ENCODE peak calls at places on chromosome 14, in ten cellular contexts. A is upper lobe of right lung; L is WTC11; N is CD4-positive, alpha-beta T cell; K is fibroblast of the aortic adventitia; T is Calu3; R is pancreas; Q is GM06990; B is mesothelial cell of epicardium; Z is retinal pigment epithelial cell. O is an unnamed sample.

GRCh38 chr14:37230551-37231194 is 32.9 kb downstream of the MIPOL1 start:
- DNase-seq in A (no peak), L (no peak), N (no peak), K (peak; percentile 84), T (peak; percentile 17), R (no peak), Q (no peak), B (no peak), Z (no peak), O (no peak)

GRCh38 chr14:99655521-99655920 is 10.6 kb downstream of the HHIPL1 start:
- DNase-seq in A (no peak), L (no peak), N (no peak), K (peak; percentile 48), T (no peak), R (no peak), Q (no peak), B (no peak), Z (no peak), O (no peak)

GRCh38 chr14:104897286-104898194 is 27.1 kb upstream of the PLD4 start:
- DNase-seq in A (no peak), L (no peak), N (no peak), K (no peak), T (no peak), R (peak; percentile 74), Q (no peak), B (no peak), Z (no peak), O (no peak)

GRCh38 chr14:51317373-51317772 is 77.3 kb downstream of the TMX1 start:
- DNase-seq in A (no peak), L (no peak), N (no peak), K (no peak), T (no peak), R (no peak), Q (no peak), B (no peak), Z (no peak), O (no peak)

GRCh38 chr14:100547633-100548294 is 39.5 kb downstream of the BEGAIN start:
- DNase-seq in A (peak; percentile 84), L (no peak), N (peak; percentile 66), K (no peak), T (peak; percentile 73), R (no peak), Q (no peak), B (no peak), Z (no peak), O (no peak)

GRCh38 chr14:58747181-58747580 is 109.4 kb downstream of the DACT1 start:
- DNase-seq in A (peak; percentile 73), L (no peak), N (no peak), K (peak; percentile 96), T (no peak), R (peak; percentile 48), Q (no peak), B (no peak), Z (no peak), O (no peak)

GRCh38 chr14:94008234-94008633 is 11.1 kb downstream of the CCDC197 start:
- DNase-seq in A (no peak), L (no peak), N (no peak), K (no peak), T (no peak), R (no peak), Q (no peak), B (no peak), Z (no peak), O (no peak)

GRCh38 chr14:95206534-95206933 is 49.2 kb upstream of the DICER1 start:
- DNase-seq in A (no peak), L (no peak), N (no peak), K (peak; percentile 21), T (no peak), R (no peak), Q (no peak), B (no peak), Z (no peak), O (no peak)

GRCh38 chr14:76407449-76408150 is 31.7 kb downstream of the ESRRB start:
- DNase-seq in A (no peak), L (no peak), N (no peak), K (no peak), T (no peak), R (peak; percentile 81), Q (no peak), B (no peak), Z (no peak), O (no peak)

GRCh38 chr14:37709419-37710195 is 114.2 kb downstream of the TTC6 start:
- DNase-seq in A (no peak), L (no peak), N (no peak), K (peak; percentile 17), T (no peak), R (no peak), Q (no peak), B (no peak), Z (no peak), O (no peak)

GRCh38 chr14:79825046-79825521 is 386.2 kb downstream of the DIO2 start:
- DNase-seq in A (no peak), L (no peak), N (no peak), K (peak; percentile 16), T (no peak), R (no peak), Q (no peak), B (no peak), Z (no peak), O (no peak)

GRCh38 chr14:61140872-61141271 is 140.3 kb downstream of the TMEM30B start:
- DNase-seq in A (no peak), L (no peak), N (no peak), K (peak; percentile 97), T (no peak), R (no peak), Q (no peak), B (no peak), Z (no peak), O (no peak)

DNA sequence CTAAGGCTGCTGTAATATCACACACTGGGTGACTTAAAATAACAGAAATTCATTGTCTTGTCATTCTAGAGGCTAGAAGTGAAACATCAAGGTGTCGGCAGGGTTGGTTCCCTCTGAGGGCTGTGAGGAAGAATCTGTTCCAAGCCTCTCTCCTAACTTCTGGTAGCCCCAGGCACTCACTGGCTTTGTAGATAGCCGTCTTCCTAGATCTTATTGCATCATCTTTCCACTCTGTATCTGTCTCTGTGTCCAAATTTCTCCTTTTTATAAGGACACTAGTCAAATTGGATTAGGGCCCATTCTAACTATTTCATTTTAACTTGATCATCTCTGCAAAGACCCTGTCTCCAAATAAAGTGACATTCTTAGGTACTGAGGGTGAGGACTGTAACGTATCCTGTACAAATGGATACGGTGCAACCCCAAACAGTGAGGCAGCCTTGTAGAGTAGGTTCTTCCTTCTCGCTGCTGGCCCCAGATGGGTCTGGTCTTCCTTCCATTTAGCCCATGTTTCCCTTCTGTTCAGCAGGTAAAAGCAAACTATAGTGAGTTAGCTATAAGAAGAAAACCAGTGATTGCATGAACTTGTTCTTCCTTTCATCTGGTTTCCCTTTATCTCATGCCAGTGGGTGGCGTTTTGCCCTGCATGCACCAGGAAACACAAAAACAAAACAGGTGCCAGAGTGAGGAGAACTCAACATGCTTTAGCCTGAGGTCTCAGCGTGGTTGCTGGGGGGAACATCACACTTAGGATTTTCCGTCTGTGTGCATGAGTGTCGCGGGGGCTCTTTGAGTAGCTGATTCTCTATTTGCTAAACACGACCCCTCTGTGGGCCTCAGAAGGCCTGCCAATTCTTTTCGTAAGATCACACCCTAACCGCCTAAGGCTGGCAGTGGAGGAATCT is 19.5 kb downstream of the TTC9 start:
- DNase-seq in A (no peak), L (no peak), N (peak; percentile 61), K (no peak), T (peak; percentile 16), R (no peak), Q (no peak), B (no peak), Z (no peak), O (no peak)
- TF ChIP-seq CTCF in A (peak; percentile 7), L (no peak), N (peak; percentile 33), K (no peak), T (peak; percentile 13), R (no peak), Q (peak; percentile 38), B (no peak), Z (no peak), O (no peak)

GRCh38 chr14:78018283-78018682 is 151.9 kb upstream of the NRXN3 start:
- DNase-seq in A (no peak), L (no peak), N (no peak), K (no peak), T (no peak), R (no peak), Q (no peak), B (no peak), Z (no peak), O (no peak)

GRCh38 chr14:78016532-78016931 is 153.6 kb upstream of the NRXN3 start:
- DNase-seq in A (no peak), L (no peak), N (no peak), K (no peak), T (no peak), R (no peak), Q (no peak), B (no peak), Z (no peak), O (no peak)

GRCh38 chr14:78023112-78023511 is 147.1 kb upstream of the NRXN3 start:
- DNase-seq in A (no peak), L (no peak), N (no peak), K (no peak), T (no peak), R (no peak), Q (no peak), B (no peak), Z (no peak), O (no peak)

GRCh38 chr14:78022059-78022458 is 148.1 kb upstream of the NRXN3 start:
- DNase-seq in A (peak; percentile 80), L (peak; percentile 89), N (peak; percentile 14), K (peak; percentile 45), T (peak; percentile 82), R (no peak), Q (no peak), B (peak; percentile 44), Z (peak; percentile 13), O (no peak)
- TF ChIP-seq CTCF in A (peak; percentile 53), L (peak; percentile 79), N (no peak), K (peak; percentile 54), T (peak; percentile 68), R (peak; percentile 48), Q (peak; percentile 82), B (peak; percentile 54), Z (peak; percentile 68), O (no peak)

GRCh38 chr14:75283162-75283883 is 4.7 kb downstream of the FOS start:
- DNase-seq in A (no peak), L (no peak), N (no peak), K (peak; percentile 74), T (peak; percentile 41), R (no peak), Q (no peak), B (no peak), Z (no peak), O (no peak)
- TF ChIP-seq CTCF in A (peak; percentile 9), L (no peak), N (no peak), K (peak; percentile 20), T (no peak), R (no peak), Q (peak; percentile 32), B (no peak), Z (peak; percentile 30), O (no peak)

DNA sequence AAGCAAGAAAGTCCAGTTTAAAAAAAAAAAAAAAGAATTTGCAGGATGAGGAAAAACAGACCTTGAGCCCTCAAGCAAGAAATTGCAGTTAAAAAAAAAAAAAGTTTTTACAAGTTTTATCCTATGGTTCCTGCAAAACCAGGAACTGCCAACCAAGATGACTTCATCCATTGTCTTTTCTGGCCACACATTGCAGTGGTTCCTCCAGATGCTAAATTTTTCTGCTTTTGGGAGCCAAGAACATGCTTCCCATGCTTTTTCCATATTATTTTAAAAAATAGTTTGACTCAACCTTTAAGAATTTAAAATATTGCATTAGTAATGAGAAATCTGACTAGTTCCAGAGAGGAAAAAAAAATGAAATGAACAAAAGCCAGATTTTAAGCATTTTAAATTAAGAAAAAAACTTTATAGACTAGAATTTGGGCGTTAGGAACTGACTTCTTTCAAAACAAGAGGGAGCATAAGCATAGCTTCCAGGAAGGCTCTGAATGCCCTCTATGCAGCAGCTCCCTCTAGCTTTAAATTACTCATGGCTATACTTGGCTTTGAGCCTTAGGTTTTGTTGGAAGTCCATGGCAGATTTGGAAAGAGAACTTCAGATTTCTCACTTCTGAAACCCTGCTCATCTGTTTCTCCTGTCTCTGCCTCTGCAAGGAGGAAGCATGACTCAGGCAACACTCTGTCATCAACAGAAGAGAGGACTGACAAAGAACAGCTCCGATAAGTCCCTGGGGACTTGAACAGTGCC is 124.5 kb downstream of the GPR65 start:
- DNase-seq in A (no peak), L (no peak), N (no peak), K (peak; percentile 91), T (no peak), R (no peak), Q (no peak), B (no peak), Z (no peak), O (no peak)
- TF ChIP-seq CTCF in A (peak; percentile 11), L (no peak), N (no peak), K (peak; percentile 39), T (no peak), R (no peak), Q (no peak), B (no peak), Z (peak; percentile 9), O (no peak)